ENCODE peak calls at places on chromosomes 3 and 15, in eight cellular contexts. B is A549, A is GM23248, K is NCI-H1417, D is lower leg skin, S is left cardiac atrium, I is astrocyte of the spinal cord, P is HCT116. C is an unnamed sample.

GRCh38 chr3:172201136-172201989 is 162.0 kb downstream of the FNDC3B start:
- DNase-seq in S (peak; percentile 89), A (peak; percentile 98), I (peak; percentile 96), D (peak; percentile 65), K (peak; percentile 24), B (peak; percentile 46), P (no peak), C (peak; percentile 89)

GRCh38 chr15:25742421-25743159 is 120.5 kb downstream of the ATP10A start:
- DNase-seq in A (no peak), S (no peak), I (no peak), B (no peak), K (no peak), P (no peak), D (no peak), C (peak; percentile 27)

GRCh38 chr3:52834871-52835501 is at the start of gene MUSTN1:
- DNase-seq in P (no peak), B (no peak), S (no peak), D (no peak), I (peak; percentile 22), K (no peak), A (no peak), C (peak; percentile 85)

GRCh38 chr15:24954783-24955548 is at the start of the genes SNRPN and SNURF:
- DNase-seq in A (peak; percentile 90), K (peak; percentile 66), I (peak; percentile 80), B (peak; percentile 81), D (peak; percentile 42), P (no peak), S (peak; percentile 87), C (peak; percentile 91)

GRCh38 chr3:10398341-10398740 is 77.4 kb upstream of the SEC13 start:
- DNase-seq in D (no peak), P (no peak), A (no peak), B (no peak), K (no peak), S (no peak), I (no peak), C (no peak)

GRCh38 chr15:91472316-91472756 is 372.3 kb downstream of the SV2B start:
- DNase-seq in P (no peak), S (no peak), I (no peak), A (no peak), B (no peak), D (no peak), K (no peak), C (no peak)

GRCh38 chr3:66472313-66473134 is 28.3 kb downstream of the LRIG1 start:
- DNase-seq in I (peak; percentile 81), S (no peak), D (no peak), P (no peak), B (peak; percentile 31), K (no peak), A (peak; percentile 90), C (no peak)

GRCh38 chr3:128996200-128996599 is 2.3 kb upstream of the CFAP92 start:
- DNase-seq in I (no peak), K (no peak), A (no peak), D (no peak), B (no peak), P (no peak), S (no peak), C (no peak)

GRCh38 chr3:184180165-184180564 is 5.5 kb downstream of the AP2M1 start:
- DNase-seq in K (no peak), S (no peak), I (peak; percentile 67), B (no peak), D (no peak), A (peak; percentile 85), P (no peak), C (no peak)

GRCh38 chr3:129657261-129658046 is 51.0 kb upstream of the PLXND1 start:
- DNase-seq in P (no peak), S (no peak), A (peak; percentile 73), I (peak; percentile 43), K (no peak), B (no peak), D (no peak), C (no peak)

GRCh38 chr3:195441971-195442572 is 748 bp downstream of the ACAP2 start:
- DNase-seq in S (peak; percentile 46), B (peak; percentile 45), D (peak; percentile 47), I (peak; percentile 24), A (peak; percentile 76), K (peak; percentile 24), P (no peak), C (peak; percentile 73)

GRCh38 chr15:68806220-68807105 is 14.2 kb downstream of the ANP32A start:
- DNase-seq in P (no peak), I (no peak), S (no peak), B (no peak), A (no peak), K (no peak), D (no peak), C (peak; percentile 68)

GRCh38 chr3:136938334-136938733 is 19.4 kb upstream of the IL20RB start:
- DNase-seq in K (no peak), B (no peak), A (peak; percentile 71), P (no peak), D (no peak), I (peak; percentile 45), S (no peak), C (no peak)

GRCh38 chr3:134312873-134313838 is 61.1 kb downstream of the AMOTL2 start:
- DNase-seq in D (no peak), A (peak; percentile 84), P (no peak), K (no peak), S (peak; percentile 84), B (peak; percentile 73), I (peak; percentile 77), C (peak; percentile 91)

GRCh38 chr3:123365450-123366143 is 83.3 kb downstream of the ADCY5 start:
- DNase-seq in B (peak; percentile 42), A (peak; percentile 30), S (no peak), I (no peak), D (no peak), K (no peak), P (peak; percentile 33), C (peak; percentile 56)

GRCh38 chr15:60442763-60443162 is 36.2 kb downstream of the ICE2 start:
- DNase-seq in K (no peak), A (peak; percentile 78), S (no peak), D (no peak), I (peak; percentile 50), P (no peak), B (no peak), C (no peak)

GRCh38 chr3:86984271-86984670 is 6.7 kb downstream of the VGLL3 start:
- DNase-seq in P (no peak), S (no peak), B (no peak), I (no peak), D (no peak), A (peak; percentile 70), K (no peak), C (no peak)

GRCh38 chr3:55687526-55687925 is 200.4 kb upstream of the WNT5A start:
- DNase-seq in B (no peak), P (no peak), D (no peak), A (no peak), S (no peak), I (no peak), K (no peak), C (no peak)

GRCh38 chr3:122907471-122907870 is 112.6 kb downstream of the SLC49A4 start:
- DNase-seq in D (no peak), S (no peak), P (no peak), B (no peak), I (no peak), K (no peak), A (no peak), C (no peak)

GRCh38 chr15:68352401-68353062 is 75.0 kb downstream of the FEM1B start:
- DNase-seq in I (peak; percentile 93), S (peak; percentile 57), B (peak; percentile 89), A (peak; percentile 100), D (peak; percentile 78), P (peak; percentile 35), K (peak; percentile 9), C (peak; percentile 90)

GRCh38 chr15:58074452-58074851 is 8.9 kb upstream of the ALDH1A2 start:
- DNase-seq in I (no peak), S (no peak), P (no peak), K (no peak), D (no peak), B (no peak), A (no peak), C (no peak)

GRCh38 chr3:150407818-150408231 is 273 bp upstream of the TSC22D2 start:
- DNase-seq in D (peak; percentile 95), K (peak; percentile 93), I (no peak), P (peak; percentile 22), A (no peak), B (no peak), S (peak; percentile 97), C (peak; percentile 98)

GRCh38 chr3:190001426-190001825 is 119.3 kb downstream of the P3H2 start:
- DNase-seq in I (peak; percentile 40), K (no peak), A (no peak), B (no peak), D (no peak), S (no peak), P (no peak), C (no peak)

GRCh38 chr3:79922633-79923032 is 154.8 kb upstream of the ROBO1 start:
- DNase-seq in B (no peak), S (no peak), D (no peak), K (no peak), P (no peak), A (no peak), I (no peak), C (no peak)

GRCh38 chr3:124997303-124998246 is 58.2 kb downstream of the HEG1 start:
- DNase-seq in A (no peak), I (no peak), B (no peak), P (no peak), S (no peak), D (no peak), K (no peak), C (no peak)

GRCh38 chr3:111863942-111864341 is 4.9 kb downstream of the PHLDB2 start:
- DNase-seq in B (no peak), I (no peak), K (no peak), D (no peak), S (no peak), P (no peak), A (no peak), C (no peak)

GRCh38 chr3:60445416-60445815 is 805.8 kb downstream of the FHIT start:
- DNase-seq in S (no peak), D (no peak), I (no peak), K (no peak), B (no peak), A (no peak), P (no peak), C (no peak)

GRCh38 chr3:29310865-29311264 is 30.0 kb downstream of the RBMS3 start:
- DNase-seq in D (no peak), A (no peak), S (no peak), B (no peak), K (no peak), I (no peak), P (no peak), C (no peak)

GRCh38 chr3:96996009-96996408 is 181.6 kb downstream of the EPHA6 start:
- DNase-seq in B (no peak), A (no peak), I (no peak), S (no peak), K (no peak), P (no peak), D (no peak), C (no peak)

GRCh38 chr3:106013971-106014370 is 145.2 kb upstream of the CBLB start:
- DNase-seq in I (peak; percentile 76), P (no peak), D (peak; percentile 21), B (peak; percentile 35), K (no peak), S (no peak), A (peak; percentile 98), C (no peak)

GRCh38 chr3:43752908-43753307 is 62.2 kb downstream of the ABHD5 start:
- DNase-seq in S (no peak), I (no peak), K (no peak), B (no peak), P (no peak), A (peak; percentile 64), D (no peak), C (no peak)

GRCh38 chr3:170007031-170007663 is 30.6 kb upstream of the GPR160 start:
- DNase-seq in I (peak; percentile 45), S (no peak), B (no peak), K (no peak), P (no peak), A (peak; percentile 45), D (no peak), C (no peak)

C was measured in sigmoid colon.